ENCODE peak calls at places on chromosome 2, in four cellular contexts. Q is hippocampal formation, O is HAP-1, D is A673. Y is an unnamed sample.

GRCh38 chr2:86297382-86298147 is 39.9 kb downstream of the REEP1 start:
- DNase-seq in Q (no peak), O (no peak), D (peak; percentile 17), Y (no peak)

GRCh38 chr2:51638811-51639210 is 606.9 kb upstream of the NRXN1 start:
- DNase-seq in Q (no peak), O (no peak), D (no peak), Y (no peak)

GRCh38 chr2:72968286-72968685 is 51.0 kb downstream of the EMX1 start:
- DNase-seq in Q (no peak), O (no peak), D (no peak), Y (no peak)

GRCh38 chr2:216916956-216917650 is 57.2 kb upstream of the TNP1 start:
- DNase-seq in Q (no peak), O (no peak), D (no peak), Y (no peak)

GRCh38 chr2:228446732-228447131 is 265.2 kb upstream of the SPHKAP start:
- DNase-seq in Q (peak; percentile 2), O (peak; percentile 19), D (peak; percentile 39), Y (no peak)

GRCh38 chr2:218631837-218632236 is 24.1 kb downstream of the PLCD4 start:
- DNase-seq in Q (no peak), O (peak; percentile 55), D (peak; percentile 38), Y (no peak)

GRCh38 chr2:217069263-217070042 is 209.6 kb upstream of the TNP1 start:
- DNase-seq in Q (no peak), O (no peak), D (no peak), Y (no peak)

GRCh38 chr2:42492691-42493467 is 903 bp downstream of the KCNG3 start:
- DNase-seq in Q (no peak), O (peak; percentile 42), D (no peak), Y (no peak)

GRCh38 chr2:218896501-218897393 is 16.1 kb downstream of the WNT10A start:
- DNase-seq in Q (no peak), O (peak; percentile 34), D (peak; percentile 48), Y (no peak)

GRCh38 chr2:23065936-23066335 is 319.0 kb upstream of the KLHL29 start:
- DNase-seq in Q (no peak), O (no peak), D (no peak), Y (no peak)